ENCODE peak calls at places on chromosomes 13 and 19, in ten cellular contexts. X, F, D, J, A, P, K, S, G and B are unnamed samples.
A peak's percentile ranks its signal among the peaks of the same experiment; 100 is the strongest.

GRCh38 chr19:29576761-29577661 is 29.1 kb upstream of the POP4 start:
- DNase-seq in S (no peak), G (peak; percentile 37), F (no peak), D (no peak), A (peak; percentile 7), X (peak; percentile 5), J (no peak), P (no peak), K (no peak), B (no peak)

GRCh38 chr19:29478578-29479565 is 46.9 kb upstream of the VSTM2B start:
- DNase-seq in S (no peak), K (no peak), G (no peak), A (no peak), F (no peak), P (no peak), X (no peak), J (no peak), D (peak; percentile 13), B (no peak)

GRCh38 chr13:70353096-70353495 is 244.8 kb upstream of the KLHL1 start:
- DNase-seq in F (no peak), D (no peak), J (no peak), S (no peak), K (no peak), X (no peak), G (no peak), A (no peak), P (no peak), B (no peak)

GRCh38 chr13:27600712-27601111 is 19.6 kb downstream of the LNX2 start:
- DNase-seq in J (no peak), A (no peak), X (no peak), D (no peak), K (no peak), P (no peak), G (no peak), S (no peak), F (no peak), B (no peak)

GRCh38 chr19:18385675-18386542 is at the start of gene GDF15:
- DNase-seq in A (peak; percentile 23), F (peak; percentile 77), P (no peak), J (no peak), X (peak; percentile 91), S (peak; percentile 89), K (peak; percentile 15), D (peak; percentile 95), G (peak; percentile 67), B (no peak)

GRCh38 chr19:30168760-30169159 is 203.4 kb upstream of the ZNF536 start:
- DNase-seq in P (no peak), X (no peak), G (no peak), A (no peak), S (no peak), F (no peak), J (no peak), D (no peak), K (no peak), B (no peak)

GRCh38 chr19:4122480-4122879 is 1.4 kb downstream of the MAP2K2 start:
- DNase-seq in J (no peak), X (no peak), G (no peak), F (no peak), P (no peak), S (no peak), A (no peak), D (no peak), K (no peak), B (no peak)

GRCh38 chr13:74687452-74688180 is 553.4 kb upstream of the KLF12 start:
- DNase-seq in X (no peak), K (no peak), D (no peak), F (no peak), S (no peak), P (no peak), G (no peak), A (no peak), J (no peak), B (no peak)

GRCh38 chr19:16013181-16013850 is 63.0 kb upstream of the TPM4 start:
- DNase-seq in K (no peak), X (no peak), F (no peak), G (no peak), J (no peak), A (no peak), S (peak; percentile 63), P (no peak), D (no peak), B (no peak)

GRCh38 chr13:73090116-73090811 is 31.5 kb downstream of the KLF5 start:
- DNase-seq in A (no peak), G (peak; percentile 78), P (no peak), S (no peak), X (peak; percentile 78), F (peak; percentile 92), K (no peak), D (peak; percentile 95), J (peak; percentile 76), B (peak; percentile 58)

GRCh38 chr13:21674271-21675009 is 3.6 kb downstream of the FGF9 start:
- DNase-seq in K (peak; percentile 12), D (no peak), G (no peak), J (no peak), F (no peak), S (no peak), X (no peak), P (no peak), A (peak; percentile 28), B (no peak)

GRCh38 chr13:41835871-41836270 is 125.0 kb downstream of the VWA8 start:
- DNase-seq in J (peak; percentile 70), K (no peak), D (no peak), F (no peak), A (no peak), G (no peak), S (no peak), X (peak; percentile 39), P (no peak), B (no peak)